ENCODE peak calls at places on chromosomes 3 and 15, in eight cellular contexts. B is CD8-positive, alpha-beta T cell; U is K562; F is cardiac muscle cell; T is SK-N-SH; R is tibial artery; K is breast epithelium; J is IMR-90. V is an unnamed sample.

GRCh38 chr3:53416530-53416929 is 69.2 kb upstream of the DCP1A start:
- DNase-seq in J (no peak), F (no peak), T (no peak), R (no peak), U (no peak), K (no peak), B (no peak), V (no peak)

GRCh38 chr3:120604382-120604781 is 8.2 kb downstream of the NDUFB4 start:
- DNase-seq in K (no peak), F (no peak), U (no peak), B (no peak), J (no peak), T (no peak), R (no peak), V (no peak)

GRCh38 chr3:174125267-174125844 is 727.8 kb downstream of the NLGN1 start:
- DNase-seq in F (peak; percentile 30), T (peak; percentile 39), U (no peak), R (no peak), J (peak; percentile 65), B (no peak), K (no peak), V (no peak)

GRCh38 chr3:119825820-119826219 is 43.9 kb downstream of the NR1I2 start:
- DNase-seq in F (no peak), R (no peak), T (no peak), B (no peak), J (no peak), U (no peak), K (no peak), V (no peak)

GRCh38 chr3:157618075-157618760 is 115.0 kb upstream of the VEPH1 start:
- DNase-seq in F (peak; percentile 82), U (peak; percentile 65), T (peak; percentile 41), K (no peak), J (peak; percentile 71), B (no peak), R (no peak), V (no peak)

GRCh38 chr3:109336272-109336957 is 931 bp downstream of the DPPA4 start:
- DNase-seq in R (no peak), K (no peak), B (no peak), T (no peak), F (peak; percentile 77), U (no peak), J (peak; percentile 7), V (no peak)

GRCh38 chr3:9767418-9767817 is 2.3 kb downstream of the CAMK1 start:
- DNase-seq in R (no peak), T (no peak), J (no peak), B (no peak), K (no peak), U (no peak), F (no peak), V (no peak)

GRCh38 chr3:126416943-126417342 is 22.2 kb downstream of the CFAP100 start:
- DNase-seq in K (peak; percentile 30), F (no peak), T (no peak), U (no peak), J (no peak), B (no peak), R (no peak), V (no peak)

GRCh38 chr15:76200641-76201105 is 110.6 kb downstream of the ETFA start:
- DNase-seq in U (no peak), F (no peak), T (no peak), J (no peak), R (peak; percentile 51), B (no peak), K (peak; percentile 22), V (no peak)

GRCh38 chr3:139260793-139261736 is 82.8 kb upstream of the MRPS22 start:
- DNase-seq in R (no peak), T (no peak), K (no peak), U (no peak), B (no peak), J (no peak), F (no peak), V (no peak)

GRCh38 chr15:57384816-57385215 is 8.5 kb downstream of the CGNL1 start:
- DNase-seq in J (peak; percentile 72), U (no peak), F (peak; percentile 76), T (no peak), R (no peak), B (no peak), K (no peak), V (no peak)

GRCh38 chr15:57380854-57381253 is 4.5 kb downstream of the CGNL1 start:
- DNase-seq in F (no peak), K (no peak), B (no peak), R (no peak), T (no peak), U (no peak), J (no peak), V (no peak)

GRCh38 chr15:57384024-57384423 is 7.7 kb downstream of the CGNL1 start:
- DNase-seq in T (no peak), J (no peak), F (peak; percentile 56), U (no peak), R (no peak), K (no peak), B (no peak), V (no peak)

GRCh38 chr15:57382969-57383368 is 6.7 kb downstream of the CGNL1 start:
- DNase-seq in B (no peak), T (no peak), R (no peak), U (peak; percentile 26), F (no peak), J (no peak), K (no peak), V (no peak)

DNA sequence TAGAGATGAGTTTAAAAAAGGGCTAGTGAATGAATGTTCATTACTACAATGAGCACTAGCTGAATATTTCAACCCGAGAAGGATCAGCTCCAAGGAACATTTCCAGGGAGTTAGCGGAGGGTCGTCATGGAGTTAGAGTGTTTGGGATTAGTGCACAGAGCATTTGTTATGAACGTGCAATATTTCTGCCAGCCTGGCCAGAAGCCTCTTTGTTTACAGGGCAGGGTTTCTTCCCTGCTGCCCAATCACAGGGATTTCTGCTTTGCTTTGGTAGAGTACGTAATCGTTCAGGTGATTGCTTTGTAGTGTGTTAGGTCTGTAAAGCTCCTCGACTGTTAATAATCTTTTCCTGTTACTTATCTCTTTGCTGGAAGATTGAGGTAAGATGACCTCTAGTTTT is 5.9 kb downstream of the CGNL1 start:
- DNase-seq in U (no peak), B (no peak), F (no peak), J (no peak), T (no peak), K (no peak), R (no peak), V (no peak)
- H3K27ac ChIP-seq in U (no peak overlapping the region), B (no peak overlapping the region), F (peak overlapping the region; percentile 79), J (no peak overlapping the region), T (no peak overlapping the region), K (peak overlapping the region; percentile 59), R (no peak overlapping the region), V (no peak overlapping the region)

DNA sequence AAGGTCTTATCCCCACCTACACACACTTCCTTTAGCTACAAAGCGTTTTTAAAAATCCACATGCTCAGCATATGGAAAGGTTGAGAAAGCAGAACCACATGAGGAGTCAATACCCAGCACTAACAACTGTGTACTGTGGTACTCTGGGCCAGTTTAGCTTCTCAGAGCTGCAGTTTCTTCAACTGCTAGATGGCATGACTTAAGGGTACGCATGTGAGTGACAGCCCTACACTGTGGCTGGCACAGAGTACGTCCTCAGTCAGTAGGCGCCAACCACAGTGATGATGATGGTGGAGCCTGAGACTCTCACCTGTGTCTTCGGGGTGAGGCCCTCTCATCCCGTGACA is 17.4 kb downstream of the CCDC12 start:
- DNase-seq in K (no peak), U (no peak), T (no peak), R (no peak), B (no peak), F (no peak), J (no peak), V (no peak)
- H3K4me1 ChIP-seq in K (peaks cover 41% of the 10 kb centered on the region), U (peaks cover 30% of the 10 kb centered on the region), T (peaks cover 54% of the 10 kb centered on the region), R (peaks cover 66% of the 10 kb centered on the region), B (peaks cover 76% of the 10 kb centered on the region), F (peaks cover 35% of the 10 kb centered on the region), J (peaks cover 27% of the 10 kb centered on the region), V (no peaks in the 10 kb centered on the region)

DNA sequence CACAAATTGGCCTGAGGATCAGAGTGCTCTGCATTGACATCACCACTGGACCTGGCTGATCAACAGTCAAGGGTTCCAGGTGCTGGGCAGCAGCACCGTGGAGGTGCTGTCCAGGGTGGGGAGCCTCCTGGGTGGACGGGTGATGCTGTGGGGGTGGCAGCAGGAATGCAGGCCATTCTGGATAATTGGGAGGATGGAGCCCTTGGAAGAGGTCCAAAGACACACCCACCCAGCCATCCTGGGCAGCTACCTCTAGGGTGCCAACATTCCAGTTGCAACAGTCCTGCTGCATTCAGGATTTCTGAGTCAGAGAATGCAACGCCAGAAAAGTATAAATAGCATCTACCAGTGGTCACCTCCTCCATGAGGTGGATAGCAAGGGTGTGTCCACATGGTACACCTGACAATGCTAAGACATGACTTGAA is 26.8 kb downstream of the STARD5 start:
- DNase-seq in F (peak; percentile 64), T (no peak), R (peak; percentile 60), K (no peak), J (peak; percentile 24), U (no peak), B (no peak), V (no peak)
- H3K36me3 ChIP-seq in F (no peaks in the 10 kb centered on the region), T (no peaks in the 10 kb centered on the region), R (peaks cover 21% of the 10 kb centered on the region), K (no peaks in the 10 kb centered on the region), J (peaks cover 21% of the 10 kb centered on the region), U (no peaks in the 10 kb centered on the region), B (peaks cover 27% of the 10 kb centered on the region), V (no peaks in the 10 kb centered on the region)

GRCh38 chr3:42749025-42749752 is 23.9 kb downstream of the CCDC13 start:
- DNase-seq in B (no peak), R (peak; percentile 67), J (no peak), U (no peak), T (no peak), F (no peak), K (no peak), V (no peak)
- H3K27ac ChIP-seq in B (no peak overlapping the region), R (peak overlapping the region; percentile 63), J (no peak overlapping the region), U (no peak overlapping the region), T (no peak overlapping the region), F (peak overlapping the region; percentile 32), K (no peak overlapping the region), V (no peak overlapping the region)

GRCh38 chr15:89115547-89115946 is 27.3 kb downstream of the ABHD2 start:
- DNase-seq in U (no peak), J (no peak), K (no peak), B (no peak), T (no peak), R (peak; percentile 62), F (no peak), V (no peak)

GRCh38 chr15:89114974-89115373 is 26.7 kb downstream of the ABHD2 start:
- DNase-seq in B (no peak), R (peak; percentile 73), U (no peak), J (peak; percentile 84), K (no peak), F (peak; percentile 76), T (peak; percentile 30), V (no peak)

GRCh38 chr15:89118481-89118989 is 30.3 kb downstream of the ABHD2 start:
- DNase-seq in F (no peak), K (no peak), U (no peak), J (no peak), B (no peak), T (no peak), R (no peak), V (no peak)

GRCh38 chr15:89117790-89118189 is 29.5 kb downstream of the ABHD2 start:
- DNase-seq in F (no peak), T (no peak), U (no peak), B (no peak), J (no peak), K (no peak), R (peak; percentile 61), V (no peak)

DNA sequence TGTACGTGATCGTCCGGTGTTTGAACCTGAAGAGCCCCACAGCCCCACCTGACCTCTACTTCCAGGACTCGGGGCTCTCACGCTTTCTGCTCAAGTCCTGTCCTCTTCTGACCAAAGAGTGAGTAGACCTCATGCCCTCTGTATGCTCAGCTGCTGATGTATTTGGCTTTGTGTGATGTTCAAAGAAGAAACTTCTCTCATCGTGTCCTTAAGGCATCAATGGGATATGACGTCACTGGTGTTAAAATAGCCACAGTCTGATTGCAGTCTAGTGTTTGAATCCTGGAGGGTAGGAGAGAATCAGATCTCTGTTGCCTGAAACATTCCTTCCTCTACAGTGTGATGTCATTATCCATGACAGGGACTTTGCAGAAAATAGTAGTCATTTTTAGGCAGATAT is 28.1 kb downstream of the ABHD2 start:
- DNase-seq in T (no peak), B (no peak), U (no peak), J (peak; percentile 55), R (no peak), F (no peak), K (no peak), V (no peak)
- H3K4me1 ChIP-seq in T (peaks cover 30% of the 10 kb centered on the region), B (peaks cover 9% of the 10 kb centered on the region), U (no peaks in the 10 kb centered on the region), J (peaks cover 19% of the 10 kb centered on the region), R (peaks cover 93% of the 10 kb centered on the region), F (peaks cover 81% of the 10 kb centered on the region), K (no peaks in the 10 kb centered on the region), V (peaks cover 16% of the 10 kb centered on the region)

V was measured in SJSA1.